ENCODE peak calls at places on chromosomes 1 and 21, in six cellular contexts. Q is RWPE2, C is body of pancreas, L is stomach, S is suprapubic skin, B is Panc1. M is an unnamed sample. For H3K36me3, the result is how much of the 10 kb centered on the place peaks cover.

GRCh38 chr1:201504179-201504631 is 2.7 kb downstream of the CSRP1 start:
- DNase-seq in Q (no peak), C (no peak), L (no peak), S (no peak), B (no peak), M (no peak)

GRCh38 chr1:119141020-119141424 is 569 bp upstream of the WARS2 start:
- DNase-seq in Q (no peak), C (peak), L (no peak), S (peak), B (no peak), M (peak)

GRCh38 chr1:78892251-78892650 is 114.3 kb downstream of the ADGRL4 start:
- DNase-seq in Q (no peak), C (no peak), L (no peak), S (no peak), B (no peak), M (no peak)

GRCh38 chr1:46673749-46674182 is 2.1 kb downstream of the TEX38 start:
- DNase-seq in Q (no peak), C (no peak), L (no peak), S (no peak), B (no peak), M (no peak)

GRCh38 chr1:47765742-47766485 is 231.3 kb downstream of the TRABD2B start:
- DNase-seq in Q (no peak), C (no peak), L (no peak), S (no peak), B (no peak), M (no peak)

GRCh38 chr1:18282851-18283600 is 175.4 kb downstream of the IGSF21 start:
- DNase-seq in Q (no peak), C (no peak), L (no peak), S (no peak), B (no peak), M (peak)

GRCh38 chr1:40808444-40808843 is 24.9 kb downstream of the KCNQ4 start:
- DNase-seq in Q (no peak), C (no peak), L (no peak), S (no peak), B (no peak), M (no peak)

GRCh38 chr1:237394263-237394662 is 352.3 kb downstream of the RYR2 start:
- DNase-seq in Q (no peak), C (no peak), L (no peak), S (no peak), B (no peak), M (no peak)

GRCh38 chr1:29271724-29272123 is 35.4 kb downstream of the PTPRU start:
- DNase-seq in Q (no peak), C (peak), L (peak), S (no peak), B (no peak), M (no peak)

GRCh38 chr21:38756746-38757145 is 49.0 kb upstream of the ETS2 start:
- DNase-seq in Q (no peak), C (no peak), L (no peak), S (no peak), B (no peak), M (no peak)

GRCh38 chr1:168343566-168343965 is 62.9 kb downstream of the TBX19 start:
- DNase-seq in Q (no peak), C (no peak), L (no peak), S (no peak), B (no peak), M (no peak)

GRCh38 chr1:5763971-5764370 is 228.3 kb downstream of the NPHP4 start:
- DNase-seq in Q (no peak), C (no peak), L (no peak), S (no peak), B (no peak), M (no peak)

GRCh38 chr1:66613187-66613586 is 79.2 kb downstream of the SGIP1 start:
- DNase-seq in Q (no peak), C (no peak), L (no peak), S (no peak), B (no peak), M (no peak)

GRCh38 chr1:222335586-222335985 is 212.3 kb downstream of the HHIPL2 start:
- DNase-seq in Q (no peak), C (no peak), L (no peak), S (no peak), B (no peak), M (no peak)

GRCh38 chr1:169483500-169483966 is 2.2 kb downstream of the SLC19A2 start:
- DNase-seq in Q (no peak), C (peak), L (peak), S (no peak), B (no peak), M (no peak)

GRCh38 chr1:169696273-169697100 is 14.9 kb downstream of the SELL start:
- DNase-seq in Q (no peak), C (no peak), L (no peak), S (no peak), B (no peak), M (no peak)

GRCh38 chr1:25168193-25169071 is 63.9 kb downstream of the SYF2 start:
- DNase-seq in Q (no peak), C (peak), L (no peak), S (no peak), B (no peak), M (no peak)
- TF ChIP-seq CTCF in Q (no peak), C (peak), L (no peak), S (no peak), B (no peak), M (no peak)

GRCh38 chr21:34268493-34268892 is 95.3 kb upstream of the KCNE2 start:
- DNase-seq in Q (no peak), C (no peak), L (no peak), S (no peak), B (no peak), M (no peak)
- H3K36me3 ChIP-seq in Q (under half), C (under half), L (under half), S (under half), B (under half), M (under half)

DNA sequence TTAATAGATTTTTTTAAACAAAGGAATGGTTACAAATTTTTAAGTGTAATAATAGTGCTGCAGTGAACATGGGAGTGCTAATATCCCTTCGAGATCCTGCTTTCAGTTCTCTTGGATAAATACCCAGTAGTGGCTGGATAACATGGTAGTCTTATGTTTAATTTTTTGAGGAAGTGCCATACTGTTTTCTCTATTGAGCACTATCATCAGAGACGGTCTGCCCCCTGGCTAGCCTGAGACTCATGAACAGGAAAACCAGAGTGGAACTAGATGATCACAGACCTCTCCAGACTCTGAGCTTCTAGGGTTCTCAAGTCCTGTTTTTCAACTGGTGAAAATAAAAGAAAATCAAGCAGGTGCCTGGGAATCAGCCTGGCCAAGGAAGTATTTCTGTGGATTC is 97.3 kb upstream of the MARK1 start:
- DNase-seq in Q (no peak), C (no peak), L (no peak), S (no peak), B (no peak), M (no peak)
- TF ChIP-seq CTCF in Q (no peak), C (no peak), L (no peak), S (no peak), B (no peak), M (no peak)

GRCh38 chr1:53260631-53261247 is 22.4 kb upstream of the MAGOH start:
- DNase-seq in Q (no peak), C (no peak), L (no peak), S (no peak), B (no peak), M (no peak)
- H3K36me3 ChIP-seq in Q (half or more), C (under half), L (under half), S (under half), B (under half), M (under half)

DNA sequence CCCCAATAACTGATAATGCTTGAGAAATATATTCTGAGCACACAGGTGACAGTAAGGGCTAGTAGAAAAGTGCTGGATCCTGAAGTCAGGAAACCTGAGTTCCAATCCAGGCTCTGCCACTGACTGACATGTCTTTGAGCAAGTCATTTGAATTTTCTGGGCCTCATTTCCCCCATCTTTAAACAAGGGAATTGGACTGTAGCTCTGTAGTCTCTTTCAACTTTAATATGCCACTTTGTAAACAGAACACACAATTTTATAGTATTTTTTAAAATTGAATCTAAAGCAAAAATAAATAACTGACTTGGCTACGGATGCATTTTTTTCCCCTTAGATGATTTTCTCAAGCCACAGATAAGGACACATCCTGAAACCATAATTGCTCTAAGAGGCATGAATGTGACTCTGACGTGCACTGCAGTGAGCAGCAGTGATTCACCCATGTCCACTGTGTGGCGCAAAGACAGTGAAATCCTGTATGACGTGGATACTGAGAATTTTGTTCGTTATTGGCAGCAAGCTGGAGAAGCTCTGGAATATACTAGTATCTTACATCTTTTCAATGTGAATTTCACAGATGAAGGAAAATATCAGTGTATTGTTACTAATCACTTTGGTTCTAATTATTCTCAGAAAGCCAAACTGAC is 37.0 kb downstream of the LRIG2 start:
- DNase-seq in Q (no peak), C (peak), L (no peak), S (no peak), B (no peak), M (peak)
- TF ChIP-seq CTCF in Q (peak), C (peak), L (no peak), S (no peak), B (peak), M (peak)

DNA sequence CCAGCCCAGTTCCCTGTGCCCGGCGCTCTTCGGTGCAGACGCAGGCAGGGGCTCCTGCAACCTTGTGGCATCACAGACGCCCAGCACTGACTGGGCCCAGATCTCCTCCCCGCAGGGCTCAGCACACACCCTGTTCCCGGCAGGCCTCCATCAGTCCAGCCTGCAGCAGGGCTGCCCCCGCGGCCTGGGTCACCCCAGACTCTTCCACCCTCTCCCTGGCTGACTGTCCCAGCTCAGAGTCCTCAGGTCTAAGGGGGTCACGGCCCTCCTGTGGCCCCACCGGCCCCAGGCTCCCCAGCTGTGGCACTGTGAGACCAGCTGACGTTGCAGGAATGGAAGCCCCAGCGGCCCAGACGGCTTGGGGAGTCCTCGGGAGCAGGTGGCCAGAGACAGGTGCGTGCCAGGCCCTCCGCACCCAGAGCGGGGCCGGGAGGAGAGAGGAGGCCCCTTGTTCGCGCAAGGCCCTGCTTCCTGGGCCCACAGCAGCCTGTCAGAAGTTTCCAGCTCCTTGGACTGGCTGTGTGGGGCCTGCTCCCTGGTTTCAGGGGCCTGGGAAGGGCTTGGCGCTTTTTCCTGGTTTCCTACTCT is 4.2 kb downstream of the B3GALT6 start:
- DNase-seq in Q (no peak), C (no peak), L (no peak), S (no peak), B (no peak), M (no peak)
- H3K36me3 ChIP-seq in Q (under half), C (under half), L (under half), S (under half), B (under half), M (under half)

GRCh38 chr1:150160964-150161626 is 11.4 kb downstream of the PLEKHO1 start:
- DNase-seq in Q (no peak), C (no peak), L (no peak), S (no peak), B (no peak), M (no peak)
- TF ChIP-seq CTCF in Q (no peak), C (no peak), L (no peak), S (no peak), B (peak), M (no peak)

GRCh38 chr1:44067258-44068250 is 36.3 kb upstream of the SLC6A9 start:
- DNase-seq in Q (no peak), C (no peak), L (no peak), S (no peak), B (no peak), M (no peak)
- H3K36me3 ChIP-seq in Q (under half), C (under half), L (under half), S (under half), B (under half), M (under half)

GRCh38 chr1:116374340-116375164 is 1.5 kb downstream of the ATP1A1 start:
- DNase-seq in Q (no peak), C (no peak), L (no peak), S (no peak), B (no peak), M (peak)
- TF ChIP-seq CTCF in Q (no peak), C (no peak), L (no peak), S (no peak), B (no peak), M (no peak)

GRCh38 chr1:180185281-180185680 is 30.6 kb downstream of the QSOX1 start:
- DNase-seq in Q (peak), C (no peak), L (no peak), S (peak), B (no peak), M (peak)
- H3K36me3 ChIP-seq in Q (half or more), C (under half), L (half or more), S (half or more), B (under half), M (under half)

M was measured in BE2C.